ENCODE peak calls at places on chromosomes 6 and 20, in seven cellular contexts. One of them, this sample, is unnamed.

GRCh38 chr6:66599541-66599940 is 892.5 kb upstream of the EYS start:
- DNase-seq in transverse colon: no peak
- DNase-seq in fibroblast of lung: no peak
- DNase-seq in mammary epithelial cell: no peak
- DNase-seq in psoas muscle: no peak
- DNase-seq in lung: no peak
- DNase-seq in MM.1S: no peak
- DNase-seq in this sample: no peak

GRCh38 chr6:13733178-13733851 is 21.7 kb upstream of the RANBP9 start:
- DNase-seq in transverse colon: peak; percentile 66
- DNase-seq in fibroblast of lung: peak; percentile 86
- DNase-seq in MM.1S: no peak
- DNase-seq in lung: peak; percentile 55
- DNase-seq in psoas muscle: peak; percentile 90
- DNase-seq in mammary epithelial cell: peak; percentile 68
- DNase-seq in this sample: peak; percentile 84

GRCh38 chr6:24931752-24932691 is 3.7 kb downstream of the RIPOR2 start:
- DNase-seq in psoas muscle: no peak
- DNase-seq in fibroblast of lung: peak; percentile 83
- DNase-seq in lung: no peak
- DNase-seq in mammary epithelial cell: peak; percentile 62
- DNase-seq in MM.1S: no peak
- DNase-seq in transverse colon: no peak
- DNase-seq in this sample: no peak

GRCh38 chr6:78599526-78599925 is 267.8 kb upstream of the IRAK1BP1 start:
- DNase-seq in psoas muscle: no peak
- DNase-seq in lung: no peak
- DNase-seq in MM.1S: no peak
- DNase-seq in mammary epithelial cell: no peak
- DNase-seq in fibroblast of lung: peak; percentile 35
- DNase-seq in transverse colon: no peak
- DNase-seq in this sample: no peak

GRCh38 chr6:167759912-167760311 is 66.8 kb upstream of the AFDN start:
- DNase-seq in psoas muscle: no peak
- DNase-seq in transverse colon: no peak
- DNase-seq in mammary epithelial cell: no peak
- DNase-seq in lung: no peak
- DNase-seq in fibroblast of lung: no peak
- DNase-seq in MM.1S: no peak
- DNase-seq in this sample: no peak

GRCh38 chr20:62944184-62944583 is 6.2 kb downstream of the GID8 start:
- DNase-seq in transverse colon: no peak
- DNase-seq in mammary epithelial cell: no peak
- DNase-seq in psoas muscle: no peak
- DNase-seq in lung: no peak
- DNase-seq in fibroblast of lung: no peak
- DNase-seq in MM.1S: no peak
- DNase-seq in this sample: no peak

GRCh38 chr20:32278199-32278643 is 770 bp downstream of the KIF3B start:
- DNase-seq in transverse colon: no peak
- DNase-seq in MM.1S: no peak
- DNase-seq in mammary epithelial cell: no peak
- DNase-seq in psoas muscle: no peak
- DNase-seq in fibroblast of lung: peak; percentile 23
- DNase-seq in lung: no peak
- DNase-seq in this sample: no peak

GRCh38 chr6:165774903-165775608 is 112.0 kb upstream of the PDE10A start:
- DNase-seq in psoas muscle: no peak
- DNase-seq in lung: peak; percentile 75
- DNase-seq in transverse colon: no peak
- DNase-seq in MM.1S: no peak
- DNase-seq in mammary epithelial cell: no peak
- DNase-seq in fibroblast of lung: peak; percentile 31
- DNase-seq in this sample: peak; percentile 22

GRCh38 chr20:19992996-19993908 is 23.9 kb upstream of the NAA20 start:
- DNase-seq in psoas muscle: no peak
- DNase-seq in mammary epithelial cell: peak; percentile 95
- DNase-seq in lung: no peak
- DNase-seq in fibroblast of lung: peak; percentile 95
- DNase-seq in MM.1S: no peak
- DNase-seq in transverse colon: no peak
- DNase-seq in this sample: peak; percentile 64

GRCh38 chr6:108133594-108134179 is 32.1 kb upstream of the NR2E1 start:
- DNase-seq in psoas muscle: peak; percentile 74
- DNase-seq in lung: peak; percentile 67
- DNase-seq in transverse colon: peak; percentile 64
- DNase-seq in MM.1S: no peak
- DNase-seq in mammary epithelial cell: peak; percentile 68
- DNase-seq in fibroblast of lung: peak; percentile 87
- DNase-seq in this sample: peak; percentile 76

GRCh38 chr20:58342104-58342945 is 32.8 kb downstream of the RAB22A start:
- DNase-seq in lung: no peak
- DNase-seq in fibroblast of lung: peak; percentile 78
- DNase-seq in mammary epithelial cell: peak; percentile 71
- DNase-seq in psoas muscle: no peak
- DNase-seq in transverse colon: no peak
- DNase-seq in MM.1S: no peak
- DNase-seq in this sample: no peak

GRCh38 chr6:130675072-130675471 is 152.1 kb upstream of the SMLR1 start:
- DNase-seq in fibroblast of lung: peak; percentile 79
- DNase-seq in lung: no peak
- DNase-seq in transverse colon: no peak
- DNase-seq in psoas muscle: no peak
- DNase-seq in MM.1S: no peak
- DNase-seq in mammary epithelial cell: peak; percentile 76
- DNase-seq in this sample: no peak

GRCh38 chr6:125598422-125598821 is 151.0 kb upstream of the HEY2 start:
- DNase-seq in lung: peak; percentile 86
- DNase-seq in psoas muscle: peak; percentile 94
- DNase-seq in fibroblast of lung: peak; percentile 39
- DNase-seq in MM.1S: no peak
- DNase-seq in transverse colon: peak; percentile 27
- DNase-seq in mammary epithelial cell: peak; percentile 71
- DNase-seq in this sample: peak; percentile 42

GRCh38 chr20:52426856-52427255 is 235.3 kb upstream of the ZFP64 start:
- DNase-seq in psoas muscle: no peak
- DNase-seq in MM.1S: no peak
- DNase-seq in mammary epithelial cell: no peak
- DNase-seq in transverse colon: no peak
- DNase-seq in lung: no peak
- DNase-seq in fibroblast of lung: no peak
- DNase-seq in this sample: no peak

DNA sequence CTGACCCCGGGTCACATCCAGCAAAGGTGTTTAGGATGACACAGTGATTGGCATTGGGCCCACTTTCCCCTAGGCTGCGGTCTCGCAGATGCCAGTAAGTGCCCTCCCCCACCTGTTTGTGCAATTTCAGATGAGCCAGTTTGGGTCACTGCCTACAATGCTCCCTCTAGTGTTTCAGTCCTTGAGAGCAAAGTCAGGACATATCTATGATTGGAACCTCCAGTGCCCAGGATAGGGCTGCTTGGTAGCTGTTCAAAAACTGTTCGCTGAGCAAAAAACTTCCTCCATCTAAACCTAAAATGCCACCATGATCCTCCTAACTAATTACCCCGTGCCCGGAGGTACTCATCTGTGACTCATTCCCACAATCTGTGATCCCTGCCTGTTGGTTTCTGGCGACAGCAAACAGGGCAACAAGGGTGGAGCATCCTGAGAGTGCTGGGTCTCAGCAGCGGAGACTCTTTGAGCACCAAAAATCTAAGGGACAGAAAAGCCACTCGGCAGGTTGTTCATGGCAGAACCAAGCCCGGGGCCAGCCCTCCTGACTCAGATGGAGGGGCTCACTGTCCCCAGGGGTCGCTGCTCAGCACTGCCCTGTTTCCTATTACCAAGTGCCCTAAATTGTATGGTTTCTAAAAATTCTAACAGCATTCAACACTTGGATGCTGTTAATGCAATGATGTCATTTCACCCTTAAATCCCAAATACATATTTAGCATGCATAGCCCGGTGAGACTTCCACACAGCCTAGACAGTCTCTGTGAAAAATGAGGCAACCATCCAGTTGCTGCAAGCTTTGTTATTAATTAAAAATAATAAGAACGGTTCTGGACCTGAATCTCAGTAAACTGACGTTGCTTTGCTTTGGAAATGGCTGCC is 5.0 kb downstream of the VSX1 start:
- DNase-seq in fibroblast of lung: peak; percentile 9
- DNase-seq in MM.1S: peak; percentile 86
- DNase-seq in transverse colon: peak; percentile 53
- DNase-seq in lung: no peak
- DNase-seq in psoas muscle: peak; percentile 57
- DNase-seq in mammary epithelial cell: peak; percentile 65
- DNase-seq in this sample: peak; percentile 73
- TF ChIP-seq CTCF in fibroblast of lung: no peak
- TF ChIP-seq CTCF in MM.1S: peak; percentile 68
- TF ChIP-seq CTCF in transverse colon: peak; percentile 4
- TF ChIP-seq CTCF in lung: no peak
- TF ChIP-seq CTCF in psoas muscle: peak; percentile 21
- TF ChIP-seq CTCF in mammary epithelial cell: peak; percentile 30
- TF ChIP-seq CTCF in this sample: peak; percentile 31

GRCh38 chr6:144153971-144154370 is 3.7 kb downstream of the STX11 start:
- DNase-seq in psoas muscle: no peak
- DNase-seq in transverse colon: no peak
- DNase-seq in lung: no peak
- DNase-seq in MM.1S: no peak
- DNase-seq in fibroblast of lung: no peak
- DNase-seq in mammary epithelial cell: no peak
- DNase-seq in this sample: no peak

GRCh38 chr6:144156991-144157390 is 6.7 kb downstream of the STX11 start:
- DNase-seq in MM.1S: no peak
- DNase-seq in lung: no peak
- DNase-seq in transverse colon: no peak
- DNase-seq in fibroblast of lung: no peak
- DNase-seq in mammary epithelial cell: no peak
- DNase-seq in psoas muscle: no peak
- DNase-seq in this sample: no peak

GRCh38 chr6:144158133-144158532 is 7.8 kb downstream of the STX11 start:
- DNase-seq in mammary epithelial cell: peak; percentile 46
- DNase-seq in psoas muscle: no peak
- DNase-seq in fibroblast of lung: peak; percentile 95
- DNase-seq in lung: peak; percentile 69
- DNase-seq in MM.1S: no peak
- DNase-seq in transverse colon: no peak
- DNase-seq in this sample: peak; percentile 90

GRCh38 chr6:144155529-144155928 is 5.2 kb downstream of the STX11 start:
- DNase-seq in fibroblast of lung: no peak
- DNase-seq in psoas muscle: no peak
- DNase-seq in lung: no peak
- DNase-seq in MM.1S: no peak
- DNase-seq in transverse colon: no peak
- DNase-seq in mammary epithelial cell: no peak
- DNase-seq in this sample: no peak

DNA sequence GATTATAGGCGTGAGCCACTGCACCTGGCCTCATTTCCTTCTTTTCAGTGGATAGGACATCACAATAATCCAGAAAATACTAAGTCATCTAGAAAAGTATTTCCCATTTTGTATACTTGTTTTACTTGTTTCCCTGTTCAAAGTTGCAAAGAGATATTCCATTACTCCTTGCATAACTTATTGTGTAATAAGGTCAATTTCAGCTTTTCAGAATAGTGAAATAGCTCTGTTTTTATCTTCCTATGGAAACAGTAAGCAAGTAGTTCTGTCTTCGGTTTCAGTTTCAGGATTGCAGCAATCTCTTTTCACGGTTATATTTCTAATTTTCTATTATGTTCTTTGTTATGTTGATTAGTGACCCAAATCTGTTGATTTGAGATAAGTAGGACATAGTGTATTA is 6.0 kb downstream of the STX11 start:
- DNase-seq in psoas muscle: no peak
- DNase-seq in transverse colon: no peak
- DNase-seq in lung: no peak
- DNase-seq in mammary epithelial cell: no peak
- DNase-seq in fibroblast of lung: no peak
- DNase-seq in MM.1S: peak; percentile 18
- DNase-seq in this sample: no peak
- H3K4me3 ChIP-seq in psoas muscle: no peak overlapping the region
- H3K4me3 ChIP-seq in transverse colon: no peak overlapping the region
- H3K4me3 ChIP-seq in lung: no peak overlapping the region
- H3K4me3 ChIP-seq in mammary epithelial cell: no peak overlapping the region
- H3K4me3 ChIP-seq in fibroblast of lung: no peak overlapping the region
- H3K4me3 ChIP-seq in MM.1S: no peak overlapping the region
- H3K4me3 ChIP-seq in this sample: no peak overlapping the region

GRCh38 chr6:6619415-6619814 is 30.9 kb downstream of the LY86 start:
- DNase-seq in lung: no peak
- DNase-seq in psoas muscle: no peak
- DNase-seq in mammary epithelial cell: no peak
- DNase-seq in fibroblast of lung: no peak
- DNase-seq in MM.1S: no peak
- DNase-seq in transverse colon: no peak
- DNase-seq in this sample: no peak

GRCh38 chr6:6623553-6623952 is 35.0 kb downstream of the LY86 start:
- DNase-seq in MM.1S: no peak
- DNase-seq in lung: no peak
- DNase-seq in psoas muscle: no peak
- DNase-seq in transverse colon: no peak
- DNase-seq in mammary epithelial cell: no peak
- DNase-seq in fibroblast of lung: no peak
- DNase-seq in this sample: no peak

GRCh38 chr6:6624269-6624668 is 35.7 kb downstream of the LY86 start:
- DNase-seq in psoas muscle: no peak
- DNase-seq in transverse colon: no peak
- DNase-seq in fibroblast of lung: no peak
- DNase-seq in MM.1S: no peak
- DNase-seq in mammary epithelial cell: no peak
- DNase-seq in lung: no peak
- DNase-seq in this sample: no peak

GRCh38 chr6:6622557-6622956 is 34.0 kb downstream of the LY86 start:
- DNase-seq in psoas muscle: no peak
- DNase-seq in lung: no peak
- DNase-seq in mammary epithelial cell: no peak
- DNase-seq in transverse colon: no peak
- DNase-seq in fibroblast of lung: no peak
- DNase-seq in MM.1S: no peak
- DNase-seq in this sample: no peak

GRCh38 chr6:6620752-6621151 is 32.2 kb downstream of the LY86 start:
- DNase-seq in psoas muscle: no peak
- DNase-seq in transverse colon: no peak
- DNase-seq in MM.1S: no peak
- DNase-seq in lung: no peak
- DNase-seq in mammary epithelial cell: no peak
- DNase-seq in fibroblast of lung: no peak
- DNase-seq in this sample: no peak
- H3K27me3 ChIP-seq in psoas muscle: no peaks in the 10 kb centered on the region
- H3K27me3 ChIP-seq in transverse colon: no peaks in the 10 kb centered on the region
- H3K27me3 ChIP-seq in MM.1S: no peaks in the 10 kb centered on the region
- H3K27me3 ChIP-seq in lung: no peaks in the 10 kb centered on the region
- H3K27me3 ChIP-seq in mammary epithelial cell: no peaks in the 10 kb centered on the region
- H3K27me3 ChIP-seq in fibroblast of lung: no peaks in the 10 kb centered on the region
- H3K27me3 ChIP-seq in this sample: no peaks in the 10 kb centered on the region

GRCh38 chr6:18307006-18307405 is 42.7 kb upstream of the DEK start:
- DNase-seq in mammary epithelial cell: peak; percentile 58
- DNase-seq in lung: no peak
- DNase-seq in fibroblast of lung: peak; percentile 89
- DNase-seq in transverse colon: no peak
- DNase-seq in MM.1S: no peak
- DNase-seq in psoas muscle: no peak
- DNase-seq in this sample: no peak

GRCh38 chr6:18308070-18308735 is 43.9 kb upstream of the DEK start:
- DNase-seq in fibroblast of lung: peak; percentile 86
- DNase-seq in psoas muscle: no peak
- DNase-seq in mammary epithelial cell: no peak
- DNase-seq in transverse colon: no peak
- DNase-seq in MM.1S: no peak
- DNase-seq in lung: no peak
- DNase-seq in this sample: no peak

GRCh38 chr6:18302561-18303439 is 38.5 kb upstream of the DEK start:
- DNase-seq in mammary epithelial cell: no peak
- DNase-seq in fibroblast of lung: no peak
- DNase-seq in lung: no peak
- DNase-seq in MM.1S: no peak
- DNase-seq in transverse colon: no peak
- DNase-seq in psoas muscle: no peak
- DNase-seq in this sample: no peak
- TF ChIP-seq CTCF in mammary epithelial cell: no peak
- TF ChIP-seq CTCF in fibroblast of lung: no peak
- TF ChIP-seq CTCF in lung: no peak
- TF ChIP-seq CTCF in MM.1S: no peak
- TF ChIP-seq CTCF in transverse colon: no peak
- TF ChIP-seq CTCF in psoas muscle: peak; percentile 38
- TF ChIP-seq CTCF in this sample: no peak